ENCODE peak calls at places on chromosomes 6 and 20, in five cellular contexts. B is SK-N-SH, N is left lung, E is type B pancreatic cell, F is GM12865. G is an unnamed sample.

GRCh38 chr6:112007805-112008204 is 46.1 kb upstream of the CCN6 start:
- DNase-seq in B (no peak), N (no peak), E (no peak), F (peak), G (no peak)

GRCh38 chr6:37134622-37135191 is 35.2 kb upstream of the PIM1 start:
- DNase-seq in B (no peak), N (no peak), E (no peak), F (no peak), G (no peak)

GRCh38 chr6:10621227-10621626 is 73.2 kb downstream of the C6orf52 start:
- DNase-seq in B (no peak), N (no peak), E (no peak), F (no peak), G (no peak)

GRCh38 chr20:3374296-3374695 is 33.2 kb downstream of the DNAAF9 start:
- DNase-seq in B (no peak), N (no peak), E (no peak), F (no peak), G (no peak)

GRCh38 chr6:55299285-55299684 is 28.0 kb upstream of the GFRAL start:
- DNase-seq in B (no peak), N (no peak), E (no peak), F (no peak), G (no peak)

GRCh38 chr6:12312736-12313135 is 22.6 kb downstream of the EDN1 start:
- DNase-seq in B (no peak), N (no peak), E (no peak), F (no peak), G (no peak)

GRCh38 chr6:152478377-152479010 is 158.7 kb downstream of the SYNE1 start:
- DNase-seq in B (no peak), N (no peak), E (no peak), F (no peak), G (no peak)

GRCh38 chr20:46394872-46395470 is 11.4 kb downstream of the ELMO2 start:
- DNase-seq in B (no peak), N (no peak), E (no peak), F (no peak), G (no peak)

GRCh38 chr6:57162516-57162915 is 9.6 kb upstream of the BAG2 start:
- DNase-seq in B (no peak), N (no peak), E (no peak), F (no peak), G (no peak)

GRCh38 chr6:72959821-72960220 is 265.5 kb downstream of the KHDC1L start:
- DNase-seq in B (no peak), N (no peak), E (no peak), F (no peak), G (no peak)

GRCh38 chr20:45704969-45705637 is at the start of gene WFDC10B:
- DNase-seq in B (no peak), N (no peak), E (no peak), F (no peak), G (no peak)

GRCh38 chr6:80725156-80725930 is 618.9 kb downstream of the BCKDHB start:
- DNase-seq in B (no peak), N (no peak), E (no peak), F (peak), G (no peak)

GRCh38 chr20:373171-373890 is 7.2 kb upstream of the TRIB3 start:
- DNase-seq in B (peak), N (peak), E (no peak), F (no peak), G (no peak)

GRCh38 chr20:58994390-58995159 is 12.5 kb downstream of the CTSZ start:
- DNase-seq in B (no peak), N (no peak), E (no peak), F (no peak), G (no peak)

GRCh38 chr20:58997141-58997770 is 9.8 kb downstream of the CTSZ start:
- DNase-seq in B (no peak), N (peak), E (no peak), F (no peak), G (no peak)

GRCh38 chr20:58998656-58999055 is 8.4 kb downstream of the CTSZ start:
- DNase-seq in B (no peak), N (no peak), E (no peak), F (no peak), G (no peak)

GRCh38 chr20:58995461-58996225 is 11.4 kb downstream of the CTSZ start:
- DNase-seq in B (no peak), N (no peak), E (no peak), F (no peak), G (no peak)

GRCh38 chr20:58996226-58996611 is 10.8 kb downstream of the CTSZ start:
- DNase-seq in B (no peak), N (no peak), E (no peak), F (no peak), G (no peak)
- TF ChIP-seq CTCF in B (no peak), N (no peak), E (no peak), F (no peak), G (no peak)

GRCh38 chr6:4280721-4281120 is 145.3 kb upstream of the ECI2 start:
- DNase-seq in B (no peak), N (no peak), E (no peak), F (no peak), G (no peak)

GRCh38 chr6:4280031-4280430 is 144.7 kb upstream of the ECI2 start:
- DNase-seq in B (no peak), N (no peak), E (no peak), F (no peak), G (no peak)

GRCh38 chr6:4282926-4283325 is 147.6 kb upstream of the ECI2 start:
- DNase-seq in B (no peak), N (no peak), E (no peak), F (no peak), G (no peak)

GRCh38 chr6:4281341-4282293 is 146.2 kb upstream of the ECI2 start:
- DNase-seq in B (no peak), N (peak), E (no peak), F (peak), G (peak)
- TF ChIP-seq CTCF in B (peak), N (no peak), E (peak), F (peak), G (peak)

DNA sequence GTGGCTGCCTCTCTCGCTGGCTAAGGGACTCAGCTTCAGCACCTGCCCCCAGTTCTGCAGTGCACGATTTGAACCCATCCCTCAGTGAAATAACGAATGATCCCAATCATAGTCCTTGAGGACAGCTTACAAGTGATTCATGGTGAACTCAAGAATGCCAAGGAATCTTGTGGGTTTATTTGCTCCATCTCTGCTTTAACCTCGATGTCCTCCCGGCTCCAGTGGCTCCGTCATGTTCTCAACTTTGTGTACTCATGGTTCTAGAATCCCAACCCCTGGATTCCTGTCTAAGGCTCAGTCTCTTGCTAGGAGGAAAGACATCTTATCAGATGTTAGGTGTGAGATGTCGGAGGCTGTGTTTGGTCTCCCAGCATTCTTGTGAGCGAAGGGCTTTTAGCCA is 29.0 kb upstream of the GTSF1L start:
- DNase-seq in B (no peak), N (no peak), E (no peak), F (no peak), G (no peak)
- TF ChIP-seq CTCF in B (no peak), N (no peak), E (no peak), F (no peak), G (no peak)

GRCh38 chr6:27019651-27020552 is 227.6 kb upstream of the PRSS16 start:
- DNase-seq in B (peak), N (peak), E (peak), F (peak), G (peak)

GRCh38 chr6:27016689-27017088 is 230.8 kb upstream of the PRSS16 start:
- DNase-seq in B (no peak), N (no peak), E (no peak), F (no peak), G (no peak)

GRCh38 chr6:27023664-27024063 is 223.8 kb upstream of the PRSS16 start:
- DNase-seq in B (no peak), N (no peak), E (no peak), F (no peak), G (no peak)

GRCh38 chr6:27025351-27025750 is 222.2 kb upstream of the PRSS16 start:
- DNase-seq in B (no peak), N (no peak), E (no peak), F (no peak), G (no peak)

GRCh38 chr6:27020553-27020880 is 227.0 kb upstream of the PRSS16 start:
- DNase-seq in B (no peak), N (no peak), E (no peak), F (no peak), G (no peak)
- TF ChIP-seq CTCF in B (no peak), N (no peak), E (no peak), F (no peak), G (no peak)

GRCh38 chr6:155380666-155381332 is 66.5 kb upstream of the TFB1M start:
- DNase-seq in B (no peak), N (no peak), E (no peak), F (no peak), G (no peak)
- TF ChIP-seq CTCF in B (no peak), N (no peak), E (no peak), F (no peak), G (no peak)

DNA sequence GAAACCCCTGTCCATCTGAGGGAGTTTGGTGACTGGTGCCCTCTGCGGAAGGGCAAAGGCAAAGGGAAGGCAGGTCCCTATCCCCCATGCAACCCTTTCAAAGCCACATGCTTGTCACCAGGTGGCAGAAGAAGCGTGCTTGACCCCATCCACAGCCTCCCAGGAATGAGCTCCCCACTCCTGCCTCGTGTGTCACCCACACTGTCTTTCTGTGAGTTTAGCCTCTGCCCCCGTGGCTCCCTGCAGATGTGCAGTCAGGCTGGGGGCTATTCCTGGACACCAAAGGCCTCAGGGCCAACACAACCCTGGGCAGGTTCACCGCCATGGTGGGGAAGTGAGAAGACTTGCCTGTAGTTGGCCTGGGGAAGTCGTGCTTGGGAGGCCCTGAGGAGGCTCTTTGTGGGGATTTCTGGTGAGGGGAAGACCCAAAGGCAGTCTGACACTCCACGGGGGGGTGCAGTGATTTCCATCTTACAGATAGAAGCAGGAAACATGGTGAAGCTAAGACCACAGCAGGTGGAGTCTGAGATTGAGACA is 16.6 kb upstream of the PCMTD2 start:
- DNase-seq in B (no peak), N (no peak), E (no peak), F (peak), G (peak)
- TF ChIP-seq CTCF in B (no peak), N (no peak), E (no peak), F (no peak), G (no peak)

GRCh38 chr20:14333734-14334133 is 3.7 kb downstream of the FLRT3 start:
- DNase-seq in B (no peak), N (no peak), E (no peak), F (peak), G (no peak)

GRCh38 chr20:14335122-14335521 is 2.3 kb downstream of the FLRT3 start:
- DNase-seq in B (no peak), N (no peak), E (no peak), F (no peak), G (no peak)

GRCh38 chr20:14334306-14334930 is 3.0 kb downstream of the FLRT3 start:
- DNase-seq in B (peak), N (no peak), E (no peak), F (peak), G (no peak)

GRCh38 chr20:14337400-14338171 is at the start of gene FLRT3:
- DNase-seq in B (peak), N (peak), E (peak), F (peak), G (peak)

GRCh38 chr20:14336667-14337066 is 745 bp downstream of the FLRT3 start:
- DNase-seq in B (no peak), N (no peak), E (no peak), F (peak), G (no peak)
- TF ChIP-seq CTCF in B (no peak), N (no peak), E (no peak), F (no peak), G (no peak)

DNA sequence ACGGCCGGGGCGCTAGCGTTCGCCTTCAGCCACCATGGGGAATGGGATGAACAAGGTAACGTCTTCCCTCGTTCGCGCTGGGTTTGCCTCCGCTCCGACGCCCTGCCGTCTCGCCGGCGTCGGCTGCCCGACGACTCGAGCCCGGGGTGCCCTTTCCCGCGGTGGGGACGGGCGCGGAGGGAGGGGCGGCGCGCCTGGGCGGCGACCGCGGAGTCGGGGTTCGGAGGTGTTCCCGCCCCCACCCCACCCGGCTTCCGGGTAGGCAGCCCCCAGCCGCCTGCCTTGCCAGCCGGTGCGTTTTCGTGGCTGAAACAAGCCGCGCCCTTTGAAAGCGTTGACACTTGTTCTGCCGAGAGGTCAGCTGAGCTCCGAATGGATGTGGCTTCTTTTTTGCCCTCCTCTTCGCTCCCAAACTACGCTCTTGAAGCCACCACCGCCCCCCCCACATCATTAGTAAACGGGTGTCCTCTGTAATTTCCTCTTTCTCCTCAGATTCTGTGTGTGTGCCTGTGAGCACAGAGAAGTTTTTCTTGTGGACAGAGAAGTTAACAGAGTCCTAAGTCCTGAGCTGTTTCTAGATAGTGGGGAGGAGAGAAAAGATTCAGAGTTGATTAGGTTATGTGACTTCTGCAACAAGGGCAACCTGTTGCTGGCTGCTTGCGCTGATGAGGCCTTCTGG is 358 bp downstream of the DUSP22 start:
- DNase-seq in B (no peak), N (peak), E (no peak), F (peak), G (peak)
- TF ChIP-seq CTCF in B (no peak), N (no peak), E (peak), F (no peak), G (no peak)

G was measured in GM10248.